ENCODE peak calls at places on chromosomes 2 and 18, in five cellular contexts. X, A, K, D and W are unnamed samples.

GRCh38 chr18:63199743-63200241 is 119.8 kb downstream of the BCL2 start:
- DNase-seq in X (no peak), A (no peak), K (no peak), D (no peak), W (no peak)

GRCh38 chr18:33372442-33372841 is 68.1 kb downstream of the CCDC178 start:
- DNase-seq in X (no peak), A (no peak), K (no peak), D (no peak), W (no peak)

GRCh38 chr18:48186861-48187260 is 222.3 kb downstream of the ZBTB7C start:
- DNase-seq in X (peak), A (no peak), K (no peak), D (no peak), W (no peak)

GRCh38 chr2:97717618-97718005 is 4.2 kb downstream of the ZAP70 start:
- DNase-seq in X (no peak), A (no peak), K (no peak), D (no peak), W (no peak)

GRCh38 chr2:113128386-113128664 is 927 bp downstream of the IL1RN start:
- DNase-seq in X (no peak), A (no peak), K (no peak), D (no peak), W (no peak)

GRCh38 chr2:27737676-27738348 is 33.7 kb upstream of the MRPL33 start:
- DNase-seq in X (no peak), A (no peak), K (peak), D (no peak), W (no peak)

GRCh38 chr2:16478817-16479216 is 186.8 kb downstream of the CYRIA start:
- DNase-seq in X (no peak), A (no peak), K (no peak), D (no peak), W (no peak)

GRCh38 chr2:15142069-15142689 is 419.0 kb downstream of the NBAS start:
- DNase-seq in X (no peak), A (peak), K (no peak), D (peak), W (no peak)

GRCh38 chr2:174025271-174026121 is 60.3 kb upstream of the SP3 start:
- DNase-seq in X (peak), A (no peak), K (no peak), D (no peak), W (no peak)

GRCh38 chr2:3403587-3404334 is 24.3 kb downstream of the TRAPPC12 start:
- DNase-seq in X (no peak), A (no peak), K (no peak), D (no peak), W (no peak)

GRCh38 chr2:30714811-30715709 is 92.2 kb downstream of the CAPN13 start:
- DNase-seq in X (no peak), A (no peak), K (no peak), D (no peak), W (no peak)

GRCh38 chr2:38406597-38407110 is 29.6 kb upstream of the ATL2 start:
- DNase-seq in X (no peak), A (no peak), K (no peak), D (no peak), W (no peak)

GRCh38 chr2:43311276-43311675 is 84.9 kb upstream of the ZFP36L2 start:
- DNase-seq in X (no peak), A (peak), K (no peak), D (no peak), W (no peak)

GRCh38 chr2:176174850-176175728 is 13.4 kb upstream of the HOXD1 start:
- DNase-seq in X (peak), A (no peak), K (no peak), D (peak), W (no peak)

GRCh38 chr18:22309191-22309590 is 108.5 kb downstream of the CTAGE1 start:
- DNase-seq in X (no peak), A (no peak), K (no peak), D (no peak), W (no peak)

GRCh38 chr2:40041983-40042382 is 262.9 kb upstream of the THUMPD2 start:
- DNase-seq in X (no peak), A (peak), K (no peak), D (no peak), W (no peak)

GRCh38 chr2:128304715-128305554 is 13.7 kb downstream of the HS6ST1 start:
- DNase-seq in X (no peak), A (peak), K (peak), D (peak), W (no peak)

GRCh38 chr2:172782506-172783090 is 47.0 kb downstream of the RAPGEF4 start:
- DNase-seq in X (no peak), A (peak), K (no peak), D (no peak), W (no peak)

GRCh38 chr18:37270046-37270665 is 295.4 kb downstream of the CELF4 start:
- DNase-seq in X (peak), A (peak), K (no peak), D (no peak), W (no peak)

GRCh38 chr2:10786240-10786982 is 26.2 kb downstream of the PDIA6 start:
- DNase-seq in X (no peak), A (no peak), K (no peak), D (no peak), W (no peak)

GRCh38 chr2:21746499-21746898 is 622.7 kb downstream of the TDRD15 start:
- DNase-seq in X (no peak), A (no peak), K (no peak), D (no peak), W (no peak)

GRCh38 chr2:6800553-6800952 is 65.2 kb downstream of the CMPK2 start:
- DNase-seq in X (no peak), A (no peak), K (no peak), D (no peak), W (no peak)

GRCh38 chr2:227720680-227721079 is 2.9 kb upstream of the SLC19A3 start:
- DNase-seq in X (no peak), A (no peak), K (no peak), D (no peak), W (no peak)

GRCh38 chr2:132627542-132627941 is 42.5 kb downstream of the LYPD1 start:
- DNase-seq in X (no peak), A (peak), K (no peak), D (no peak), W (no peak)

GRCh38 chr2:31319391-31320175 is 85.6 kb downstream of the EHD3 start:
- DNase-seq in X (no peak), A (no peak), K (no peak), D (peak), W (no peak)

GRCh38 chr2:183623227-183623626 is 499.0 kb downstream of the NUP35 start:
- DNase-seq in X (no peak), A (no peak), K (no peak), D (no peak), W (no peak)